ENCODE peak calls at places on chromosomes 12 and 14, in five cellular contexts. O, N, S, B and V are unnamed samples.

GRCh38 chr12:72028966-72029365 is 90.3 kb downstream of the TPH2 start:
- DNase-seq in N (no peak), S (no peak), B (no peak), O (no peak), V (no peak)

GRCh38 chr12:49121047-49121696 is 10.0 kb downstream of the TUBA1B start:
- DNase-seq in O (peak), B (no peak), N (peak), S (no peak), V (no peak)

GRCh38 chr14:70642313-70643235 is 858 bp downstream of the TTC9 start:
- DNase-seq in N (peak), O (peak), B (no peak), S (no peak), V (no peak)

GRCh38 chr14:72558721-72559120 is 335.2 kb downstream of the DPF3 start:
- DNase-seq in B (no peak), N (peak), S (no peak), O (no peak), V (no peak)

GRCh38 chr12:10739157-10740118 is 16.3 kb upstream of the YBX3 start:
- DNase-seq in N (no peak), O (no peak), B (no peak), S (no peak), V (no peak)

GRCh38 chr14:67970923-67971322 is 151.3 kb downstream of the RAD51B start:
- DNase-seq in N (no peak), O (no peak), S (no peak), B (no peak), V (no peak)

GRCh38 chr12:49985981-49986380 is 13.2 kb downstream of the AQP6 start:
- DNase-seq in B (no peak), S (no peak), O (peak), N (no peak), V (no peak)

GRCh38 chr12:89349814-89350213 is 2.5 kb downstream of the DUSP6 start:
- DNase-seq in B (no peak), S (no peak), O (no peak), N (no peak), V (no peak)

GRCh38 chr12:38484821-38485220 is 168.2 kb downstream of the ALG10B start:
- DNase-seq in O (no peak), B (no peak), S (no peak), N (no peak), V (no peak)

GRCh38 chr12:117727301-117727700 is 241.5 kb downstream of the KSR2 start:
- DNase-seq in O (no peak), N (no peak), B (no peak), S (no peak), V (no peak)

GRCh38 chr12:26773313-26774104 is 59.5 kb downstream of the ITPR2 start:
- DNase-seq in N (no peak), S (no peak), B (no peak), O (no peak), V (no peak)

GRCh38 chr12:120989687-120990086 is 11.3 kb downstream of the HNF1A start:
- DNase-seq in B (no peak), S (no peak), O (no peak), N (no peak), V (no peak)

GRCh38 chr12:25187781-25188180 is 7.2 kb downstream of the DNAI7 start:
- DNase-seq in N (no peak), O (no peak), S (no peak), B (no peak), V (no peak)

GRCh38 chr12:131094831-131095805 is 141.4 kb downstream of the ADGRD1 start:
- DNase-seq in O (no peak), B (no peak), S (no peak), N (no peak), V (no peak)

GRCh38 chr12:12022306-12022931 is 48.3 kb upstream of the BCL2L14 start:
- DNase-seq in S (no peak), B (no peak), O (no peak), N (no peak), V (no peak)

GRCh38 chr12:103336940-103337339 is 158.8 kb downstream of the C12orf42 start:
- DNase-seq in S (no peak), N (no peak), B (no peak), O (no peak), V (no peak)

GRCh38 chr14:96245710-96246534 is 10.1 kb upstream of the BDKRB1 start:
- DNase-seq in B (no peak), N (no peak), O (no peak), S (no peak), V (no peak)